ENCODE peak calls at places on chromosomes 11 and 22, in seven cellular contexts. L is A549, C is K562, U is WTC11, N is endothelial cell of umbilical vein, R is HCT116, V is H1. T is an unnamed sample.

GRCh38 chr11:93133710-93134109 is 64.1 kb downstream of the SLC36A4 start:
- DNase-seq in L (no peak), C (no peak), V (no peak), U (no peak), N (no peak), R (no peak), T (no peak)

GRCh38 chr11:134097146-134097545 is 28.3 kb downstream of the JAM3 start:
- DNase-seq in R (no peak), V (no peak), N (no peak), L (no peak), C (no peak), U (no peak), T (no peak)

GRCh38 chr11:44036811-44037657 is 10.7 kb upstream of the ACCSL start:
- DNase-seq in C (peak), N (peak), U (peak), V (peak), R (peak), L (peak), T (peak)

GRCh38 chr22:45314789-45315188 is 5.1 kb downstream of the FAM118A start:
- DNase-seq in L (no peak), N (no peak), U (no peak), R (no peak), C (peak), V (no peak), T (no peak)

GRCh38 chr11:86702387-86702983 is 30.1 kb upstream of the ME3 start:
- DNase-seq in N (no peak), R (no peak), C (no peak), V (no peak), U (no peak), L (no peak), T (no peak)

GRCh38 chr22:49869091-49869830 is 15.6 kb downstream of the ZBED4 start:
- DNase-seq in C (no peak), L (no peak), N (no peak), U (no peak), V (no peak), R (no peak), T (no peak)

GRCh38 chr22:42612336-42612735 is 2.3 kb downstream of the POLDIP3 start:
- DNase-seq in U (no peak), V (no peak), L (no peak), N (no peak), C (no peak), R (no peak), T (no peak)

GRCh38 chr11:3894128-3894731 is 38.8 kb downstream of the STIM1 start:
- DNase-seq in R (no peak), C (peak), L (no peak), U (no peak), V (no peak), N (peak), T (peak)

GRCh38 chr11:863389-864117 is 20.9 kb downstream of the TSPAN4 start:
- DNase-seq in R (no peak), N (no peak), L (no peak), V (no peak), C (no peak), U (no peak), T (no peak)

GRCh38 chr11:128498846-128499245 is 88.5 kb downstream of the ETS1 start:
- DNase-seq in V (no peak), C (no peak), L (no peak), R (no peak), U (no peak), N (no peak), T (no peak)

GRCh38 chr22:35337932-35338331 is 38.2 kb downstream of the TOM1 start:
- DNase-seq in U (no peak), L (no peak), R (no peak), N (no peak), V (no peak), C (no peak), T (peak)

GRCh38 chr11:9574556-9574805 is 1.0 kb downstream of the WEE1 start:
- DNase-seq in N (peak), L (peak), U (peak), R (no peak), V (no peak), C (peak), T (peak)

GRCh38 chr11:130313383-130314183 is 1.1 kb downstream of the ZBTB44 start:
- DNase-seq in U (no peak), R (no peak), N (peak), V (no peak), L (no peak), C (peak), T (peak)

GRCh38 chr11:19395050-19395449 is 154.3 kb upstream of the E2F8 start:
- DNase-seq in C (no peak), N (no peak), L (no peak), U (peak), R (no peak), V (no peak), T (no peak)

GRCh38 chr11:12137938-12138731 is 27.7 kb downstream of the MICAL2 start:
- DNase-seq in C (no peak), U (no peak), V (no peak), L (peak), N (peak), R (no peak), T (no peak)

GRCh38 chr11:109956124-109956793 is 136.9 kb upstream of the ZC3H12C start:
- DNase-seq in U (no peak), N (no peak), V (no peak), C (no peak), R (no peak), L (no peak), T (no peak)

GRCh38 chr11:115848080-115848479 is 343.9 kb upstream of the CADM1 start:
- DNase-seq in N (no peak), C (no peak), V (no peak), U (no peak), L (no peak), R (no peak), T (no peak)

GRCh38 chr11:3119141-3119821 is 45.8 kb downstream of the OSBPL5 start:
- DNase-seq in V (no peak), C (no peak), L (no peak), U (peak), R (no peak), N (no peak), T (no peak)

GRCh38 chr11:34267440-34267839 is 90.4 kb downstream of the ABTB2 start:
- DNase-seq in L (no peak), U (no peak), V (no peak), R (no peak), C (no peak), N (no peak), T (peak)

GRCh38 chr11:61027141-61027840 is 55.8 kb downstream of the CD6 start:
- DNase-seq in V (no peak), C (no peak), U (no peak), N (no peak), R (no peak), L (no peak), T (no peak)

GRCh38 chr11:125223901-125224331 is 59.4 kb downstream of the PKNOX2 start:
- DNase-seq in L (no peak), V (no peak), U (no peak), N (no peak), R (no peak), C (no peak), T (no peak)

GRCh38 chr11:111762981-111763643 is 3.1 kb downstream of the PPP2R1B start:
- DNase-seq in R (no peak), V (no peak), L (no peak), U (no peak), C (no peak), N (no peak), T (no peak)

GRCh38 chr22:20239951-20240773 is 28.0 kb downstream of the RTN4R start:
- DNase-seq in L (no peak), U (peak), C (peak), V (no peak), N (peak), R (no peak), T (peak)
- TF ChIP-seq MAX in L (no peak), U (no peak), C (no peak), V (peak), N (peak), R (no peak), T (peak)

DNA sequence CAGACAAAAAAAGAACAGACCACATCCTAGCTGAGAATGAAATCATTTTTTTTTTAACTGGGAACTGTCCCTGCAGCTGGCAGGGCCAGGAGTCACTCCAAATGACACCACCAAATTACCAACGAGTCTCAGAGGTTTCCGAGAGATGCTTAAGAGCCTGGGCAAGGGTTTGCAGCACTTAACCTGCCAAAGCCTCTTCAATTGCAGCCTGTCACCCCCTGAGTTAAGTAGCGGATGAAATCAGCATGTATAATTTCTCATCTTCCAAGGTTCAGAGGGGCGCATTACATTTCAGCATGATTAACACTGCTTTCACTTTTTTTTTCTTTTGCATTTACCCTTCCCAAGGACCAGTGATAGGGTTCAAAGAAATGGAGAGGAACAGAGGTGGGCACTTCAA is 71.7 kb downstream of the TENM4 start:
- DNase-seq in R (no peak), V (no peak), L (no peak), N (no peak), U (no peak), C (no peak), T (no peak)
- TF ChIP-seq MAX in R (no peak), V (no peak), L (no peak), N (no peak), U (no peak), C (no peak), T (no peak)

GRCh38 chr11:132231656-132232173 is 861.3 kb downstream of the NTM start:
- DNase-seq in U (no peak), N (no peak), V (no peak), R (no peak), C (no peak), L (no peak), T (no peak)
- TF ChIP-seq MAX in U (no peak), N (no peak), V (no peak), R (no peak), C (no peak), L (no peak), T (no peak)

GRCh38 chr22:16914006-16914405 is 88.8 kb upstream of the XKR3 start:
- DNase-seq in N (no peak), U (no peak), L (no peak), R (no peak), V (no peak), C (no peak), T (no peak)

GRCh38 chr22:16922076-16922475 is 85.9 kb downstream of the GAB4 start:
- DNase-seq in R (no peak), N (no peak), L (no peak), V (no peak), U (no peak), C (no peak), T (no peak)

GRCh38 chr22:16912281-16912680 is 87.1 kb upstream of the XKR3 start:
- DNase-seq in V (no peak), N (no peak), C (no peak), R (no peak), U (no peak), L (no peak), T (no peak)

GRCh38 chr22:16915711-16916110 is 90.5 kb upstream of the XKR3 start:
- DNase-seq in N (no peak), L (no peak), C (no peak), R (no peak), U (no peak), V (no peak), T (peak)

DNA sequence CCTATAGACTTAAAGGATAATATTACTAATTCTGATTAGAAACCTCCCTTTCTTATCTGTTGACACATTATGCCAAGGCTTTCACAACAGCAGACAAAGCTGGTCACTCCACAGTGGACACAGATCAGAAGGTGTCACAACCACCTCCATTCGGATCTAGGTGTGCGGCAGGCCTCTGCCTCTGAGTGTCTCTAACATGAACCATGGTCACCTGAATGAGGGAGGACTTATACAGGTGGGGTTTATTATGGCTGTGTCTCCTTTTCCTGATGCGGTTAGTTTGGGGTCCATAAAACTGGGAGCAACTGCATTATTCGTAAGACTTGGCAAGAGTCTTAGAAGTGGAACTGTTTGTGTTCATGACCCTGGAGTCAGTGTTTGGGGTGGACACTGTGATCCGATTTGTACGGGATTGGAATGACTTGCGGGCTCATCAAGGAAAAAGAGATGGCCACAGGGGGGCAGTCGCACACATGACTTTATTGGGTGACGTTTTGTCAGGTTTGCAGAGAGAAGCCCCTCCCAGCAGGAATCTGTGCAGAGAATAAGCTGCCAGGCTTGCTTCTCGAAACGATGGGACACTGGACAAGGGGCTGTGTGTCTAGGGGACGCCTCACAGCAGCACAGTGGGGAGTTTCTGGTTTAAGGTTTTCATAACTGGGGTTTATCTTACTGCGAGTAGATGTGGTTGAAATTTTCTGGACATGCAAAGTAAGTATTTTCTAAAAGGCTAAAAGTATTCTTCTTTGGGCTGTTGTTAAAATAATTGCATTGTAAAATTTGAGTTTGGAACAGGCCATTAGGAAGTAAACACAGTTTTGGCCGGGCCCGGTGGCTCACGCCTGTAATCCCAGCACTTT is 90.6 kb downstream of the GAB4 start:
- DNase-seq in C (peak), U (peak), L (peak), V (no peak), R (peak), N (peak), T (peak)
- TF ChIP-seq MAX in C (no peak), U (no peak), L (no peak), V (no peak), R (no peak), N (no peak), T (no peak)

DNA sequence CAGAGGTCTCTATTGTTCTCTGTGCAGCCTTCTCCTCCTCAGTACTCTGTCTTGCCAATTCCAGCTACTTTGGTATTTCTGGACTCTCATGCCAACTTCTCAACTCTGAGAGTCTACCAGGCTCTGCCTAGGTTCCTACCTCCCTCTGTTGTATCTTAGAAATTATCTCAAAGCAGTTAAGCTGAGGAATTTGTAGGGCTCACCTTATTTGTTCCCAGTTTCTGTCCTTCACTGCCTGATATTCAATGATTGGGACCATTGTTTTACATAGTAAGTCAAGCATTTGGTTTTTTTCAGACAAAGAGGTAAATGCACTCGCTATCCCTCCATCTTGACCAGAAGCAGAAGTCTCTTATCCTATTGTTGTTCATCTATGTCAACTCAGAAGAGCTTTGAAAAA is 205.0 kb upstream of the PGR start:
- DNase-seq in N (no peak), C (no peak), U (no peak), R (no peak), L (no peak), V (no peak), T (no peak)
- TF ChIP-seq MAX in N (no peak), C (no peak), U (no peak), R (no peak), L (no peak), V (no peak), T (no peak)